ENCODE peak calls at places on chromosomes 5 and 9, in four cellular contexts. J is SK-N-SH, K is K562, V is IMR-90. W is an unnamed sample.

GRCh38 chr5:144144956-144145751 is 25.3 kb downstream of the YIPF5 start:
- DNase-seq in V (no peak), K (no peak), J (no peak), W (no peak)

GRCh38 chr5:126269511-126269910 is 153.7 kb upstream of the GRAMD2B start:
- DNase-seq in K (no peak), J (no peak), V (no peak), W (no peak)

GRCh38 chr5:121987685-121988073 is 25.9 kb downstream of the SRFBP1 start:
- DNase-seq in V (peak; percentile 63), K (no peak), J (no peak), W (peak; percentile 45)

GRCh38 chr5:24855485-24855884 is 210.7 kb upstream of the CDH10 start:
- DNase-seq in K (no peak), V (no peak), J (no peak), W (no peak)

GRCh38 chr9:137492464-137493162 is 33.5 kb upstream of the NSMF start:
- DNase-seq in V (no peak), K (peak; percentile 99), J (peak; percentile 84), W (peak; percentile 47)

GRCh38 chr5:143401846-143402463 is 1.5 kb downstream of the NR3C1 start:
- DNase-seq in J (no peak), K (peak; percentile 16), V (peak; percentile 20), W (peak; percentile 21)

GRCh38 chr5:56802235-56802634 is 13.1 kb upstream of the MAP3K1 start:
- DNase-seq in J (peak; percentile 60), K (no peak), V (no peak), W (no peak)

GRCh38 chr9:128245293-128246151 is 30.3 kb downstream of the GOLGA2 start:
- DNase-seq in J (peak; percentile 88), K (peak; percentile 51), V (peak; percentile 81), W (no peak)

GRCh38 chr5:132202711-132203463 is 24.8 kb downstream of the P4HA2 start:
- DNase-seq in K (no peak), V (peak; percentile 20), J (no peak), W (no peak)

GRCh38 chr9:562330-562729 is 279.2 kb upstream of the DMRT1 start:
- DNase-seq in K (no peak), J (no peak), V (no peak), W (no peak)

GRCh38 chr5:35371971-35372426 is 141.7 kb upstream of the PRLR start:
- DNase-seq in J (no peak), K (no peak), V (no peak), W (no peak)

GRCh38 chr9:136380381-136380780 is 6.9 kb upstream of the CARD9 start:
- DNase-seq in K (no peak), V (no peak), J (no peak), W (no peak)

DNA sequence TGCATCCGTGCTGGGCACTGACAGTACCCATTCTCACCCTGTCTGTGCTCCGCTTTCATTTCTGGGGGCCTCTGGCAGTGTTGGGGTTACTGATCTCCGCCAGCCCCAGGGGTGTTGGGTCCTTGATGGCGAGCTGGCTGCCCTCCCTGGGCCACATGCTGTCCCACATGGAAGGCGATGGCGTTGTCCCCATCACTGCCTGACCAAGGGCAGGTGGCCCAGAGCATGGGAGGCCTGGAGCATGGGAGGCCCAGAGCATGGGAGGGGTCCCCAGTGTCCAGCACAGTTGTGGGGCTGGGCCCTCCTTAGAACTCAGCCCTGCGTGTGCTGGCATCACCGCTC is 50.9 kb downstream of the RXRA start:
- DNase-seq in J (no peak), V (no peak), K (no peak), W (no peak)
- H3K9ac ChIP-seq in J (no peak overlapping the region), V (no peak overlapping the region), K (no peak overlapping the region), W (no peak overlapping the region)

DNA sequence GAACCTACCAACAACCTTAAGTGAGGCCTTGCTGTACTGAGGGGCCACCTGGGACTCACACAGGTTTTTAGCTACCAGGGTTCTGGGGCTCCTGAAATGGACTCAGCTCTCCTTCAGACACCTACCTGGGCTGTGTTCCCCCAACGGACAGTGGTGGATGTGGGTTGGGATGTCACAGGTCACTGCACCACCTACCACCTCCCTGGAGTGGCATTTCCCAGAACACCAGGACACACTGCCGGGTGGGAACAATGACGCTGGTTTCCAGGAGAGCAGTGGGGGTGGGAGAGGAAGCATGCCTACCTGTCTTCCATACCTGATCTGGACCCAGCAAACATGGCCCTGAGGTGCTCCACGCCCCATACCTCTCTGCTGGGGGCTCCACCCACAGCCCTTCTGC is 20.9 kb downstream of the ERGIC1 start:
- DNase-seq in V (no peak), J (no peak), K (no peak), W (no peak)
- H3K4me1 ChIP-seq in V (peaks cover 55% of the 10 kb centered on the region), J (peaks cover 16% of the 10 kb centered on the region), K (peaks cover 15% of the 10 kb centered on the region), W (peaks cover 25% of the 10 kb centered on the region)

GRCh38 chr9:99588747-99589146 is 232.9 kb upstream of the NR4A3 start:
- DNase-seq in K (no peak), V (no peak), J (no peak), W (no peak)
- H3K9ac ChIP-seq in K (no peak overlapping the region), V (no peak overlapping the region), J (no peak overlapping the region), W (no peak overlapping the region)

GRCh38 chr5:178110511-178110910 is 2.8 kb upstream of the N4BP3 start:
- DNase-seq in K (no peak), V (no peak), J (no peak), W (no peak)
- H3K4me1 ChIP-seq in K (peaks cover 35% of the 10 kb centered on the region), V (no peaks in the 10 kb centered on the region), J (peaks cover 24% of the 10 kb centered on the region), W (peaks cover 13% of the 10 kb centered on the region)

DNA sequence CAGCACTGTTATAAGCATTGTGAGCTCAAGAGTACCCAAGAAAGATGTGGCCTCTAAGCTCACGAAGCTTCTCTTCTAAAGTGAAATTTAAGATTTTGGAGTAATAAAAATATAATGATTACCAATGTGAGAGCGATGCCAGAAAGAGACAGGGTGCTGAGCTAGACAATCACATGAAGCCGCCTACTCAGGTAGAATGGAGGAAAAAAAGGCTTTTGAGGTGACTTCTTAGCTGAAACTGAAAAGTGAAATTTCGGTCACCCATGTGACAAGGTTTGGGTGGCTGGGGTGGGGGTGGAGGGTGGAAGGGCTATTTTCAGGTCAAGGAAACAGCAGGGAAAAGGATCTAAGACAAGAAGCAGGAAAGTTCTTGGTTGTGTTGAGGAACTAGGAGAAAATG is 388.2 kb upstream of the WWC1 start:
- DNase-seq in V (no peak), J (no peak), K (no peak), W (no peak)
- H3K9ac ChIP-seq in V (no peak overlapping the region), J (no peak overlapping the region), K (no peak overlapping the region), W (no peak overlapping the region)

DNA sequence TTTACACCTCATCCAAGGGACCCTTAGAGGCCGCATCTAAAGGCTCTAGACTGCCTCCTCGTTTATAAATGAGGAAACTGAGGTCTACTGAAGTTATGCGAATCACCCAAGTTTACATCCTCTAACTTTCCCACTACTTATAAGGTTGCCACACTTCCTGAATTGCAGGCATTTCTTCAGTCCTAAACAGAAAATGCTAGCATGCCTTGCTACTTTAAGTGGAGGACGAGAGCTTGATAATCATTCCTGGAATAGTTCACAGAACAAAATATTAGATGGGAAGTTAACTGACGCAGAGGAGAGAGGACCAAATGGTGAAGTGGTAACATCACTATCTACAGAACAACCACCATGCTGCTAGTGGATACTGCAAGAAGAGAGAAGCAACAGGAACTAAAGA is 85.8 kb downstream of the GNAQ start:
- DNase-seq in J (no peak), K (no peak), V (peak; percentile 47), W (no peak)
- H3K4me1 ChIP-seq in J (peaks cover 35% of the 10 kb centered on the region), K (no peaks in the 10 kb centered on the region), V (peaks cover 11% of the 10 kb centered on the region), W (no peaks in the 10 kb centered on the region)

DNA sequence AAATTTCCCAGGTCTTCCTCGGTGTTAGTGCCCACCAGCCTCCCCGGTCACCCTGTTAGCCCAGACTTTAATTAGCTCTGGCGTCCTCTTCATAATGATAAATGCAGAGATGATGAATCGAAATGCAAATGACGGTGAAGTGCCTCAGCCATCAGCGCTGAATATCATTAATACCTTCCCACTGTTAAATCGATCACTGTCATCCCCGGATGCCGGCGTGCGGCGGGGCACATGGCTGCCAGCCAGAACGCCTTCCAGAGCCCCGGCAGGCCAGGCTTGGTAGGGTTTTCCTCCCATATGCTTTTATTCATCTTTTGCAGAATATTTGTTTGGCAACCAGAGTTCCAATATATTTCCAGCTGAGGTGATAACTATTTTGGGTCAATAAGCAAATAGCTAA is 204.5 kb downstream of the IRX2 start:
- DNase-seq in V (no peak), J (no peak), K (no peak), W (no peak)
- H3K9ac ChIP-seq in V (no peak overlapping the region), J (no peak overlapping the region), K (no peak overlapping the region), W (no peak overlapping the region)

W was measured in PC-3.